ENCODE peak calls at places on chromosomes 4 and X, in ten cellular contexts. One of them, this sample, is unnamed.

GRCh38 chr4:7430368-7430964 is 4.3 kb downstream of the PSAPL1 start:
- DNase-seq in kidney epithelial cell: no peak
- DNase-seq in colonic mucosa: no peak
- DNase-seq in A549: no peak
- DNase-seq in suprapubic skin: peak; percentile 72
- DNase-seq in choroid plexus epithelial cell: no peak
- DNase-seq in epithelial cell of esophagus: no peak
- DNase-seq in cardiac fibroblast: no peak
- DNase-seq in right atrium auricular region: no peak
- DNase-seq in lung: no peak
- DNase-seq in this sample: peak; percentile 83

GRCh38 chrX:134174859-134175258 is 62.1 kb upstream of the CCDC160 start:
- DNase-seq in colonic mucosa: no peak
- DNase-seq in kidney epithelial cell: no peak
- DNase-seq in A549: no peak
- DNase-seq in cardiac fibroblast: no peak
- DNase-seq in lung: no peak
- DNase-seq in suprapubic skin: no peak
- DNase-seq in choroid plexus epithelial cell: no peak
- DNase-seq in epithelial cell of esophagus: no peak
- DNase-seq in right atrium auricular region: no peak
- DNase-seq in this sample: no peak

GRCh38 chr4:10965196-10965595 is 280.6 kb upstream of the CLNK start:
- DNase-seq in epithelial cell of esophagus: no peak
- DNase-seq in colonic mucosa: no peak
- DNase-seq in right atrium auricular region: no peak
- DNase-seq in cardiac fibroblast: no peak
- DNase-seq in choroid plexus epithelial cell: peak; percentile 4
- DNase-seq in suprapubic skin: no peak
- DNase-seq in lung: no peak
- DNase-seq in kidney epithelial cell: no peak
- DNase-seq in A549: no peak
- DNase-seq in this sample: no peak

GRCh38 chr4:23827971-23828680 is 61.7 kb downstream of the PPARGC1A start:
- DNase-seq in kidney epithelial cell: no peak
- DNase-seq in A549: no peak
- DNase-seq in colonic mucosa: no peak
- DNase-seq in suprapubic skin: no peak
- DNase-seq in choroid plexus epithelial cell: peak; percentile 3
- DNase-seq in right atrium auricular region: no peak
- DNase-seq in lung: no peak
- DNase-seq in epithelial cell of esophagus: no peak
- DNase-seq in cardiac fibroblast: no peak
- DNase-seq in this sample: no peak

GRCh38 chr4:106687026-106687425 is 318.4 kb upstream of the GIMD1 start:
- DNase-seq in colonic mucosa: no peak
- DNase-seq in right atrium auricular region: no peak
- DNase-seq in suprapubic skin: no peak
- DNase-seq in A549: no peak
- DNase-seq in lung: no peak
- DNase-seq in choroid plexus epithelial cell: peak; percentile 55
- DNase-seq in cardiac fibroblast: no peak
- DNase-seq in kidney epithelial cell: no peak
- DNase-seq in epithelial cell of esophagus: peak; percentile 11
- DNase-seq in this sample: no peak

GRCh38 chr4:144903953-144904711 is 193.9 kb downstream of the ANAPC10 start:
- DNase-seq in A549: no peak
- DNase-seq in choroid plexus epithelial cell: peak; percentile 73
- DNase-seq in cardiac fibroblast: peak; percentile 69
- DNase-seq in kidney epithelial cell: no peak
- DNase-seq in colonic mucosa: no peak
- DNase-seq in right atrium auricular region: no peak
- DNase-seq in lung: no peak
- DNase-seq in epithelial cell of esophagus: peak; percentile 47
- DNase-seq in suprapubic skin: no peak
- DNase-seq in this sample: no peak

GRCh38 chr4:47744253-47744652 is 93.6 kb downstream of the CORIN start:
- DNase-seq in cardiac fibroblast: no peak
- DNase-seq in A549: no peak
- DNase-seq in kidney epithelial cell: no peak
- DNase-seq in epithelial cell of esophagus: peak; percentile 1
- DNase-seq in choroid plexus epithelial cell: no peak
- DNase-seq in right atrium auricular region: no peak
- DNase-seq in suprapubic skin: no peak
- DNase-seq in colonic mucosa: no peak
- DNase-seq in lung: no peak
- DNase-seq in this sample: no peak

GRCh38 chr4:2256781-2257191 is 5.1 kb downstream of the MXD4 start:
- DNase-seq in cardiac fibroblast: peak; percentile 42
- DNase-seq in A549: no peak
- DNase-seq in epithelial cell of esophagus: no peak
- DNase-seq in right atrium auricular region: peak; percentile 68
- DNase-seq in kidney epithelial cell: no peak
- DNase-seq in lung: peak; percentile 35
- DNase-seq in suprapubic skin: peak; percentile 77
- DNase-seq in choroid plexus epithelial cell: peak; percentile 37
- DNase-seq in colonic mucosa: peak; percentile 18
- DNase-seq in this sample: no peak

GRCh38 chr4:41358626-41359025 is 101.9 kb downstream of the UCHL1 start:
- DNase-seq in choroid plexus epithelial cell: no peak
- DNase-seq in kidney epithelial cell: no peak
- DNase-seq in cardiac fibroblast: no peak
- DNase-seq in colonic mucosa: no peak
- DNase-seq in lung: peak; percentile 67
- DNase-seq in A549: no peak
- DNase-seq in epithelial cell of esophagus: no peak
- DNase-seq in right atrium auricular region: no peak
- DNase-seq in suprapubic skin: no peak
- DNase-seq in this sample: no peak

GRCh38 chr4:88817740-88818139 is 120.1 kb upstream of the NAP1L5 start:
- DNase-seq in lung: no peak
- DNase-seq in choroid plexus epithelial cell: no peak
- DNase-seq in right atrium auricular region: no peak
- DNase-seq in kidney epithelial cell: no peak
- DNase-seq in epithelial cell of esophagus: no peak
- DNase-seq in A549: no peak
- DNase-seq in suprapubic skin: no peak
- DNase-seq in cardiac fibroblast: no peak
- DNase-seq in colonic mucosa: no peak
- DNase-seq in this sample: no peak

GRCh38 chr4:88823058-88823919 is 125.7 kb upstream of the NAP1L5 start:
- DNase-seq in right atrium auricular region: peak; percentile 93
- DNase-seq in cardiac fibroblast: peak; percentile 99
- DNase-seq in lung: peak; percentile 89
- DNase-seq in suprapubic skin: peak; percentile 90
- DNase-seq in kidney epithelial cell: peak; percentile 76
- DNase-seq in A549: peak; percentile 48
- DNase-seq in epithelial cell of esophagus: peak; percentile 93
- DNase-seq in choroid plexus epithelial cell: peak; percentile 99
- DNase-seq in colonic mucosa: peak; percentile 93
- DNase-seq in this sample: peak; percentile 74

GRCh38 chr4:88818650-88819470 is 121.2 kb upstream of the NAP1L5 start:
- DNase-seq in suprapubic skin: no peak
- DNase-seq in cardiac fibroblast: peak; percentile 70
- DNase-seq in kidney epithelial cell: peak; percentile 2
- DNase-seq in epithelial cell of esophagus: peak; percentile 77
- DNase-seq in A549: peak; percentile 10
- DNase-seq in lung: peak; percentile 36
- DNase-seq in right atrium auricular region: no peak
- DNase-seq in choroid plexus epithelial cell: peak; percentile 75
- DNase-seq in colonic mucosa: peak; percentile 69
- DNase-seq in this sample: no peak

GRCh38 chr4:88822034-88822433 is 124.4 kb upstream of the NAP1L5 start:
- DNase-seq in choroid plexus epithelial cell: no peak
- DNase-seq in colonic mucosa: no peak
- DNase-seq in lung: no peak
- DNase-seq in epithelial cell of esophagus: no peak
- DNase-seq in kidney epithelial cell: no peak
- DNase-seq in A549: no peak
- DNase-seq in suprapubic skin: no peak
- DNase-seq in cardiac fibroblast: no peak
- DNase-seq in right atrium auricular region: no peak
- DNase-seq in this sample: no peak

GRCh38 chr4:88820723-88821368 is 123.2 kb upstream of the NAP1L5 start:
- DNase-seq in colonic mucosa: no peak
- DNase-seq in suprapubic skin: no peak
- DNase-seq in right atrium auricular region: no peak
- DNase-seq in lung: no peak
- DNase-seq in choroid plexus epithelial cell: no peak
- DNase-seq in epithelial cell of esophagus: peak; percentile 11
- DNase-seq in A549: no peak
- DNase-seq in kidney epithelial cell: no peak
- DNase-seq in cardiac fibroblast: no peak
- DNase-seq in this sample: no peak
- H3K4me3 ChIP-seq in colonic mucosa: peak overlapping the region; percentile 30
- H3K4me3 ChIP-seq in suprapubic skin: peak overlapping the region; percentile 50
- H3K4me3 ChIP-seq in right atrium auricular region: peak overlapping the region; percentile 56
- H3K4me3 ChIP-seq in lung: peak overlapping the region; percentile 43
- H3K4me3 ChIP-seq in choroid plexus epithelial cell: peak overlapping the region; percentile 68
- H3K4me3 ChIP-seq in epithelial cell of esophagus: peak overlapping the region; percentile 73
- H3K4me3 ChIP-seq in A549: no peak overlapping the region
- H3K4me3 ChIP-seq in kidney epithelial cell: no peak overlapping the region
- H3K4me3 ChIP-seq in cardiac fibroblast: peak overlapping the region; percentile 61
- H3K4me3 ChIP-seq in this sample: peak overlapping the region; percentile 3

GRCh38 chrX:123450217-123450616 is 266.1 kb downstream of the GRIA3 start:
- DNase-seq in kidney epithelial cell: no peak
- DNase-seq in A549: peak; percentile 1
- DNase-seq in choroid plexus epithelial cell: peak; percentile 23
- DNase-seq in cardiac fibroblast: peak; percentile 3
- DNase-seq in lung: no peak
- DNase-seq in right atrium auricular region: no peak
- DNase-seq in colonic mucosa: no peak
- DNase-seq in suprapubic skin: no peak
- DNase-seq in epithelial cell of esophagus: peak; percentile 17
- DNase-seq in this sample: no peak
- TF ChIP-seq CTCF in kidney epithelial cell: peak; percentile 48
- TF ChIP-seq CTCF in A549: peak; percentile 55
- TF ChIP-seq CTCF in choroid plexus epithelial cell: peak; percentile 52
- TF ChIP-seq CTCF in cardiac fibroblast: peak; percentile 37
- TF ChIP-seq CTCF in lung: no peak
- TF ChIP-seq CTCF in right atrium auricular region: peak; percentile 45
- TF ChIP-seq CTCF in colonic mucosa: no peak
- TF ChIP-seq CTCF in suprapubic skin: no peak
- TF ChIP-seq CTCF in epithelial cell of esophagus: peak; percentile 47
- TF ChIP-seq CTCF in this sample: peak; percentile 34

DNA sequence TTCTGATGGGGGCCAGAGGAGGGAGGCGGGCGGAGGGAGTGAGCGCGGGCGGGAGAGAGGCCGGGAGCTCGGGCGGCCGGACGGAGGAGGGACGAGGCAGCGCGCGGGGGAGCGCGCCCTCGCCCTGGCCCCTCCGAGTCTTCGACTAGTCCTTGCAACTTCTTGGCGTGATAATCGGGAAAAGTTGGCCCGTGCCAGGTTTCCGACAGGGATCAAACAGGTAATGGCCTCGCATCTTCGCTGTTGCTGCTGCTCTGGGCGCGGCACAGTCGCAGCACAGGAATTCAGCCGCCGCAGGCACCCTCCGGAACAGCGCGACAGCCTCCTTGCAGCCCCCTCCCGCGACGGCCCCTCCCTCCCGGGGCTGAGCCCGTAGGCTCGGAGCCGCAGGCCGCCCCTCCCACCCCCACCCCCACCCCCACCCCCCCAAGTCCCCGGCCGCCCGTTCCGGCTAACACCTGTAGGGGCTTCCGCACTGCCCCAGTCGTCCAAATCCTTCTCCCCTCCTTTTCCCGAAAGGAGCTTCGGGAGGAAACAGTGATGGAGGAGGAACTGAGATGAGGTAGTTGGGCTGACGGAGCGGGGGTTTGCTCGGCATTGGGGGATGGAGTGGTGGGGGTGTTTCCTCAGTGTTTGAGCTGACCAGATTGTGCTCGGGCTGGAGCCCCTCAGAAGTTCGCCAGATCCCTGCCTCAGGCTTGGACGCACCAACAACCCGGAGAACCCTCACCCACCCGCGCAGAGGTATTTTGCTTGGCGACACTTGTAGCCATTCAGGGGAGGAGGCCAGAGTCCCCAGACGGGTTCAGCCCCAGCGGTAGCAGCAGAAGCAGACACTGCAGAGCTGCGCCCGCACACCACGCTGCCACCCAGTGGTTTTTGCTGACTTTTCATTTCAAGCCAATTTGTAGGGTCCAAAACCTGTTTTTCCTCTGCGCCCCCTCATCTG is at the start of gene FGF13:
- DNase-seq in epithelial cell of esophagus: peak; percentile 11
- DNase-seq in A549: no peak
- DNase-seq in cardiac fibroblast: no peak
- DNase-seq in kidney epithelial cell: no peak
- DNase-seq in suprapubic skin: peak; percentile 63
- DNase-seq in right atrium auricular region: no peak
- DNase-seq in colonic mucosa: no peak
- DNase-seq in lung: peak; percentile 30
- DNase-seq in choroid plexus epithelial cell: no peak
- DNase-seq in this sample: no peak
- H3K4me3 ChIP-seq in epithelial cell of esophagus: peak within 1 kb of the TSS; percentile 8
- H3K4me3 ChIP-seq in A549: peak within 1 kb of the TSS; percentile 37
- H3K4me3 ChIP-seq in cardiac fibroblast: no peak within 1 kb of the TSS
- H3K4me3 ChIP-seq in kidney epithelial cell: peak within 1 kb of the TSS; percentile 23
- H3K4me3 ChIP-seq in suprapubic skin: peak within 1 kb of the TSS; percentile 50
- H3K4me3 ChIP-seq in right atrium auricular region: peak within 1 kb of the TSS; percentile 48
- H3K4me3 ChIP-seq in colonic mucosa: peak within 1 kb of the TSS; percentile 11
- H3K4me3 ChIP-seq in lung: peak within 1 kb of the TSS; percentile 44
- H3K4me3 ChIP-seq in choroid plexus epithelial cell: no peak within 1 kb of the TSS
- H3K4me3 ChIP-seq in this sample: no peak within 1 kb of the TSS

GRCh38 chr4:138097912-138098600 is 144.1 kb downstream of the SLC7A11 start:
- DNase-seq in right atrium auricular region: no peak
- DNase-seq in cardiac fibroblast: no peak
- DNase-seq in A549: no peak
- DNase-seq in lung: no peak
- DNase-seq in suprapubic skin: no peak
- DNase-seq in kidney epithelial cell: no peak
- DNase-seq in epithelial cell of esophagus: no peak
- DNase-seq in colonic mucosa: no peak
- DNase-seq in choroid plexus epithelial cell: no peak
- DNase-seq in this sample: no peak

GRCh38 chr4:138107023-138107422 is 135.1 kb downstream of the SLC7A11 start:
- DNase-seq in colonic mucosa: peak; percentile 29
- DNase-seq in cardiac fibroblast: no peak
- DNase-seq in suprapubic skin: no peak
- DNase-seq in choroid plexus epithelial cell: no peak
- DNase-seq in lung: no peak
- DNase-seq in kidney epithelial cell: no peak
- DNase-seq in epithelial cell of esophagus: no peak
- DNase-seq in A549: no peak
- DNase-seq in right atrium auricular region: no peak
- DNase-seq in this sample: no peak

GRCh38 chr4:138099385-138099784 is 142.8 kb downstream of the SLC7A11 start:
- DNase-seq in suprapubic skin: no peak
- DNase-seq in A549: no peak
- DNase-seq in cardiac fibroblast: no peak
- DNase-seq in colonic mucosa: no peak
- DNase-seq in epithelial cell of esophagus: peak; percentile 69
- DNase-seq in lung: no peak
- DNase-seq in kidney epithelial cell: no peak
- DNase-seq in right atrium auricular region: no peak
- DNase-seq in choroid plexus epithelial cell: no peak
- DNase-seq in this sample: no peak

GRCh38 chr4:138104462-138104775 is 137.7 kb downstream of the SLC7A11 start:
- DNase-seq in right atrium auricular region: no peak
- DNase-seq in epithelial cell of esophagus: no peak
- DNase-seq in lung: no peak
- DNase-seq in cardiac fibroblast: no peak
- DNase-seq in choroid plexus epithelial cell: no peak
- DNase-seq in colonic mucosa: no peak
- DNase-seq in kidney epithelial cell: no peak
- DNase-seq in suprapubic skin: no peak
- DNase-seq in A549: no peak
- DNase-seq in this sample: no peak

GRCh38 chr4:138103597-138104461 is 138.3 kb downstream of the SLC7A11 start:
- DNase-seq in right atrium auricular region: no peak
- DNase-seq in cardiac fibroblast: no peak
- DNase-seq in choroid plexus epithelial cell: no peak
- DNase-seq in kidney epithelial cell: no peak
- DNase-seq in epithelial cell of esophagus: no peak
- DNase-seq in colonic mucosa: no peak
- DNase-seq in suprapubic skin: no peak
- DNase-seq in lung: no peak
- DNase-seq in A549: no peak
- DNase-seq in this sample: no peak
- TF ChIP-seq CTCF in right atrium auricular region: no peak
- TF ChIP-seq CTCF in cardiac fibroblast: no peak
- TF ChIP-seq CTCF in choroid plexus epithelial cell: no peak
- TF ChIP-seq CTCF in kidney epithelial cell: no peak
- TF ChIP-seq CTCF in epithelial cell of esophagus: no peak
- TF ChIP-seq CTCF in colonic mucosa: no peak
- TF ChIP-seq CTCF in suprapubic skin: no peak
- TF ChIP-seq CTCF in lung: no peak
- TF ChIP-seq CTCF in A549: no peak
- TF ChIP-seq CTCF in this sample: no peak